ENCODE peak calls at places on chromosomes 5 and 9, in four cellular contexts. J is K562, B is HepG2, Z is A549. A is an unnamed sample.

GRCh38 chr9:136867917-136868316 is 1.8 kb upstream of the EDF1 start:
- DNase-seq in J (no peak), B (no peak), Z (no peak), A (no peak)

GRCh38 chr5:125257057-125257970 is 510.9 kb upstream of the ZNF608 start:
- DNase-seq in J (no peak), B (no peak), Z (no peak), A (no peak)

GRCh38 chr5:175822225-175822624 is 49.2 kb upstream of the CPLX2 start:
- DNase-seq in J (no peak), B (no peak), Z (no peak), A (no peak)

GRCh38 chr9:93600504-93600903 is 24.1 kb downstream of the PHF2 start:
- DNase-seq in J (no peak), B (no peak), Z (no peak), A (peak)

GRCh38 chr5:176620333-176620981 is 9.9 kb downstream of the SNCB start:
- DNase-seq in J (peak), B (no peak), Z (peak), A (no peak)

GRCh38 chr5:553874-554273 is 29.6 kb upstream of the SLC9A3 start:
- DNase-seq in J (no peak), B (no peak), Z (peak), A (no peak)

GRCh38 chr9:27602107-27602836 is 29.0 kb upstream of the C9orf72 start:
- DNase-seq in J (no peak), B (no peak), Z (no peak), A (no peak)

GRCh38 chr5:174849426-174849825 is 125.0 kb downstream of the MSX2 start:
- DNase-seq in J (no peak), B (no peak), Z (no peak), A (no peak)

GRCh38 chr5:78405820-78406750 is 45.7 kb downstream of the SCAMP1 start:
- DNase-seq in J (no peak), B (no peak), Z (peak), A (no peak)

GRCh38 chr5:141050622-141051525 is at the start of gene PCDHB1:
- DNase-seq in J (no peak), B (no peak), Z (no peak), A (no peak)

GRCh38 chr9:133046196-133046899 is 15.4 kb upstream of the CEL start:
- DNase-seq in J (no peak), B (no peak), Z (no peak), A (no peak)

GRCh38 chr5:1507457-1507856 is 16.3 kb downstream of the LPCAT1 start:
- DNase-seq in J (no peak), B (no peak), Z (no peak), A (no peak)

GRCh38 chr9:115614931-115615401 is 497.0 kb upstream of the TNC start:
- DNase-seq in J (no peak), B (no peak), Z (peak), A (no peak)

GRCh38 chr9:68844623-68845612 is 139.9 kb downstream of the PIP5K1B start:
- DNase-seq in J (peak), B (peak), Z (peak), A (no peak)

GRCh38 chr5:140398379-140398811 is 3.2 kb upstream of the ANKHD1 start:
- DNase-seq in J (no peak), B (peak), Z (peak), A (no peak)

GRCh38 chr5:121377446-121377845 is 474.2 kb upstream of the FTMT start:
- DNase-seq in J (no peak), B (no peak), Z (no peak), A (no peak)

GRCh38 chr9:677461-678097 is 163.9 kb upstream of the DMRT1 start:
- DNase-seq in J (no peak), B (peak), Z (no peak), A (no peak)

GRCh38 chr5:107985144-107985543 is 314.4 kb upstream of the EFNA5 start:
- DNase-seq in J (no peak), B (no peak), Z (no peak), A (no peak)

GRCh38 chr9:134945509-134946275 is 28.0 kb upstream of the FCN1 start:
- DNase-seq in J (no peak), B (no peak), Z (no peak), A (no peak)

GRCh38 chr5:2163940-2164490 is 281.3 kb upstream of the IRX4 start:
- DNase-seq in J (no peak), B (no peak), Z (no peak), A (no peak)

GRCh38 chr5:179802207-179802883 is 4.3 kb downstream of the MGAT4B start:
- DNase-seq in J (no peak), B (no peak), Z (no peak), A (no peak)

GRCh38 chr5:111486926-111487325 is 25.4 kb downstream of the STARD4 start:
- DNase-seq in J (no peak), B (no peak), Z (no peak), A (no peak)

GRCh38 chr5:125043781-125044391 is 297.4 kb upstream of the ZNF608 start:
- DNase-seq in J (no peak), B (no peak), Z (peak), A (no peak)

GRCh38 chr9:112819635-112820496 is 69.3 kb downstream of the SNX30 start:
- DNase-seq in J (peak), B (peak), Z (peak), A (no peak)

GRCh38 chr5:143403607-143404415 is at the start of gene NR3C1:
- DNase-seq in J (peak), B (peak), Z (peak), A (no peak)

GRCh38 chr9:94908041-94908563 is 181.6 kb downstream of the AOPEP start:
- DNase-seq in J (no peak), B (no peak), Z (peak), A (no peak)

GRCh38 chr5:94130077-94130476 is 388.7 kb upstream of the POU5F2 start:
- DNase-seq in J (no peak), B (no peak), Z (no peak), A (no peak)

GRCh38 chr9:134222018-134222573 is 57.7 kb upstream of the RNU6ATAC start:
- DNase-seq in J (no peak), B (no peak), Z (no peak), A (no peak)

GRCh38 chr5:125301704-125302103 is 555.3 kb upstream of the ZNF608 start:
- DNase-seq in J (no peak), B (no peak), Z (no peak), A (no peak)

GRCh38 chr5:98217138-98217537 is 556.3 kb upstream of the RGMB start:
- DNase-seq in J (no peak), B (no peak), Z (no peak), A (no peak)

GRCh38 chr5:98214240-98215051 is 559.0 kb upstream of the RGMB start:
- DNase-seq in J (no peak), B (no peak), Z (no peak), A (no peak)

GRCh38 chr5:98218838-98219237 is 554.6 kb upstream of the RGMB start:
- DNase-seq in J (no peak), B (no peak), Z (no peak), A (no peak)
- TF ChIP-seq POLR2A in J (no peak), B (no peak), Z (no peak), A (no peak)

GRCh38 chr9:36135791-36136276 is 699 bp upstream of the GLIPR2 start:
- DNase-seq in J (no peak), B (no peak), Z (no peak), A (no peak)
- H3K27ac ChIP-seq in J (no peak), B (no peak), Z (peak), A (no peak)

DNA sequence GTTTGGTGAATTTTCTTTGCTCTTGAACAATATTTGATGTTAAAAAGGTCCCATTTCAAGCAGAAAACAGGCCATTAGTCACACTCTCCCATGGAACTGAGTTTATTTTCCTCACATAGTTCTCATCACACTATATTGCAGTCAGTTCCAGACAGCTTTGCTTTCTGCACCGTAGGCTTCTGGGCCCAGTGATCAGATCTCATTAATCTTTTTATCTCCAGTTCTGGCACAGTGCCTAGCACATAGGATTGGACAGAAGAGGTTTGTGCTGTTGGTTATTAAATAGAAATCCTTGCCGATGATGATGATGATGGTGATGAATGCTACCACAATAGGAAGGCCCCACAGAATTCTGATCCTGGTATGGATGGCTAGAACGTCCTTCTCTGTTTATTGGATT is 52.1 kb upstream of the NTRK2 start:
- DNase-seq in J (no peak), B (no peak), Z (no peak), A (no peak)
- TF ChIP-seq PHF8 in J (no peak), B (no peak), Z (no peak), A (no peak)

GRCh38 chr5:157743163-157744054 is at the start of gene LSM11:
- DNase-seq in J (peak), B (peak), Z (peak), A (peak)
- TF ChIP-seq POLR2A in J (peak), B (peak), Z (no peak), A (peak)

GRCh38 chr5:68740204-68740910 is 353.5 kb upstream of the SLC30A5 start:
- DNase-seq in J (no peak), B (no peak), Z (no peak), A (no peak)

GRCh38 chr5:68747077-68747420 is 346.8 kb upstream of the SLC30A5 start:
- DNase-seq in J (no peak), B (no peak), Z (no peak), A (no peak)

GRCh38 chr5:68746220-68747076 is 347.4 kb upstream of the SLC30A5 start:
- DNase-seq in J (no peak), B (no peak), Z (no peak), A (no peak)

GRCh38 chr5:68745459-68745858 is 348.4 kb upstream of the SLC30A5 start:
- DNase-seq in J (no peak), B (no peak), Z (peak), A (no peak)

DNA sequence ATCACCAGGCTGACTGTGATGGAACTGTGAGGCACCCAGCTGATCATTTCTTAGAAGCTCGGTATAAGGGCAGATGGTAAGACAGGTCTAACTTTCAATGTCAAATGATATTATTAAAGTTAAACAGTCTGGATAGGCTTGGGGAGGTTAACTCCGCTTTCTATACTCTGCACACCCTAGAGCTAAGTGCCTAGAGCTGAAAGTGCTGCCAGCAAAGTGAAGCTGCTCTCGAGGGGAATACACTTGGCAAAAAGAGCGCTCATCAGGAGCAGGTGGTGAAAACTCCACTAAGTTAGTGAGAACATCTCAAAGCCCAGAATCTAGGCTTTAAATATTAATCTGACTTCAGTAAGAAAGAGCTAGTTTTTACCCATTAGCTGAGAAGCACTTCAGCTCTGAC is 349.6 kb upstream of the SLC30A5 start:
- DNase-seq in J (no peak), B (no peak), Z (no peak), A (no peak)
- H3K27ac ChIP-seq in J (no peak), B (no peak), Z (no peak), A (no peak)

DNA sequence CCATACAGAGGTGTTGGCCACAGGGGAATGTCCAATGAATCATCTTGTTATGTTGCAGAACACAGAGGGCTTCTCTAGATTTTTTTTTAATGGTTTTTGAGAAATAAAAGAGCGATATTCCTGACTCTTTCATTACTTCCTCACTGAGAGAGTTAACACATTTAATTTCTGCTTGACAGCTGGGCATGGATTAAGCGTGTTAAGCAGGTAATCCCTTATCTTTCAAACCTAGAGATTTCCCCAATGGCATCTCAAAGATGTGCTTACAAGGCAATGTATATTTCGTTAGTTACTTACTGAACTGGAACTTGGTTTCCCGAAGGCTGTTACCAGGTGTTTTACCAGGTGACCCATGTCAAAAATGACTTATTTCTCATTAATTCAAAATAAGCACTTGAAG is 21.8 kb upstream of the ADCY2 start:
- DNase-seq in J (no peak), B (no peak), Z (no peak), A (no peak)
- TF ChIP-seq PHF8 in J (no peak), B (no peak), Z (no peak), A (no peak)

A was measured in H1.